ENCODE peak calls at places on chromosomes 7 and 10, in four cellular contexts. N is stimulated activated naive CD8-positive, alpha-beta T cell treated with anti-CD3 and anti-CD28 coated beads, Interleukin-15, Interleukin-2, amounts not matched to agents 100 U/mL and 50 U/mL, for 24 hours; F is aorta; V is activated CD8-positive, alpha-beta memory T cell treated with anti-CD3 and anti-CD28 coated beads, Interleukin-2, amount 10 ng/mL, durations not matched to agents 7 days and 5 days. Y is an unnamed sample.

GRCh38 chr10:125141150-125141859 is 19.1 kb downstream of the CTBP2 start:
- ATAC-seq in F (no peak), V (no peak), N (no peak), Y (no peak)

GRCh38 chr7:12730523-12730922 is 43.1 kb downstream of the ARL4A start:
- ATAC-seq in N (no peak), F (no peak), V (peak; percentile 53), Y (no peak)

GRCh38 chr10:43702936-43703281 is 54.2 kb upstream of the ZNF32 start:
- ATAC-seq in N (no peak), V (no peak), F (no peak), Y (no peak)

GRCh38 chr7:47601881-47602249 is 20.0 kb upstream of the TNS3 start:
- ATAC-seq in V (no peak), N (no peak), F (no peak), Y (no peak)

GRCh38 chr10:127913368-127913759 is 6.5 kb downstream of the PTPRE start:
- ATAC-seq in N (no peak), V (no peak), F (no peak), Y (no peak)

GRCh38 chr7:65477326-65477725 is 103.7 kb downstream of the ZNF92 start:
- ATAC-seq in N (no peak), V (no peak), F (no peak), Y (no peak)

GRCh38 chr10:118729641-118730258 is 25.0 kb downstream of the CACUL1 start:
- ATAC-seq in F (peak; percentile 58), V (peak; percentile 79), N (peak; percentile 50), Y (peak; percentile 55)

GRCh38 chr7:148481965-148482626 is 108.5 kb upstream of the C7orf33 start:
- ATAC-seq in N (no peak), V (no peak), F (no peak), Y (no peak)

GRCh38 chr10:95309958-95310357 is 19.2 kb upstream of the PDLIM1 start:
- ATAC-seq in F (no peak), V (no peak), N (no peak), Y (no peak)

GRCh38 chr10:63227207-63227895 is 94.2 kb downstream of the NRBF2 start:
- ATAC-seq in N (peak; percentile 67), V (peak; percentile 61), F (no peak), Y (no peak)

GRCh38 chr7:130959743-130960207 is 225.8 kb upstream of the KLF14 start:
- ATAC-seq in V (peak; percentile 20), F (no peak), N (no peak), Y (peak; percentile 43)

GRCh38 chr10:63013755-63014154 is 119.4 kb upstream of the NRBF2 start:
- ATAC-seq in F (no peak), V (no peak), N (no peak), Y (no peak)

GRCh38 chr10:127736915-127737562 is at the start of gene FOXI2:
- ATAC-seq in F (no peak), V (no peak), N (no peak), Y (peak; percentile 22)

GRCh38 chr10:108307250-108307924 is 1142.9 kb upstream of the SORCS1 start:
- ATAC-seq in F (no peak), N (no peak), V (no peak), Y (no peak)